ENCODE peak calls at places on chromosomes 12 and 14, in five cellular contexts. G is K562, B is H1, X is GM12878, C is SK-N-SH. A is an unnamed sample.

GRCh38 chr14:32724864-32725550 is 213.7 kb upstream of the NPAS3 start:
- DNase-seq in B (no peak), G (no peak), X (no peak), C (no peak), A (no peak)

GRCh38 chr14:29463727-29464370 is 463.8 kb downstream of the PRKD1 start:
- DNase-seq in G (no peak), X (no peak), B (no peak), C (no peak), A (no peak)

GRCh38 chr12:52147367-52147972 is 44.3 kb downstream of the KRT80 start:
- DNase-seq in G (peak; percentile 77), B (no peak), X (no peak), C (peak; percentile 58), A (peak; percentile 87)

GRCh38 chr12:53055471-53056266 is 5.8 kb downstream of the TNS2 start:
- DNase-seq in X (no peak), G (no peak), B (no peak), C (no peak), A (no peak)

GRCh38 chr12:102971227-102971626 is 13.8 kb downstream of the ASCL1 start:
- DNase-seq in X (no peak), B (no peak), C (no peak), G (no peak), A (no peak)

GRCh38 chr12:51382173-51382572 is 9.0 kb downstream of the GALNT6 start:
- DNase-seq in G (no peak), X (no peak), B (no peak), C (no peak), A (no peak)

GRCh38 chr12:60212159-60213000 is 616.6 kb downstream of the SLC16A7 start:
- DNase-seq in G (no peak), C (no peak), X (no peak), B (no peak), A (no peak)

GRCh38 chr12:119565404-119565803 is 28.2 kb upstream of the TMEM233 start:
- DNase-seq in G (no peak), B (no peak), C (no peak), X (no peak), A (peak; percentile 15)

GRCh38 chr12:67069451-67070306 is 199.5 kb upstream of the CAND1 start:
- DNase-seq in B (peak; percentile 79), X (no peak), G (peak; percentile 7), C (peak; percentile 64), A (peak; percentile 74)

GRCh38 chr12:15757553-15758255 is 31.5 kb downstream of the EPS8 start:
- DNase-seq in B (no peak), G (no peak), C (no peak), X (no peak), A (no peak)

GRCh38 chr12:89450922-89451321 is 73.7 kb downstream of the GALNT4 start:
- DNase-seq in C (no peak), G (no peak), X (no peak), B (no peak), A (no peak)

GRCh38 chr12:26092706-26093105 is 32.1 kb downstream of the BHLHE41 start:
- DNase-seq in C (no peak), X (no peak), B (no peak), G (no peak), A (no peak)

GRCh38 chr12:108914031-108914630 is 34.2 kb downstream of the DAO start:
- DNase-seq in G (no peak), B (no peak), C (no peak), X (no peak), A (no peak)

GRCh38 chr12:48356041-48356768 is 5.5 kb upstream of the ZNF641 start:
- DNase-seq in C (no peak), B (no peak), X (no peak), G (no peak), A (no peak)

GRCh38 chr12:128961308-128961923 is 108.1 kb downstream of the GLT1D1 start:
- DNase-seq in X (no peak), G (no peak), C (no peak), B (no peak), A (no peak)

GRCh38 chr14:101249676-101250036 is 311.6 kb upstream of the DIO3 start:
- DNase-seq in G (no peak), C (peak; percentile 17), X (no peak), B (no peak), A (no peak)

GRCh38 chr12:27969011-27969900 is 3.3 kb downstream of the PTHLH start:
- DNase-seq in X (no peak), B (peak; percentile 69), G (no peak), C (peak; percentile 76), A (no peak)

GRCh38 chr14:50744242-50744641 is 76.1 kb upstream of the SAV1 start:
- DNase-seq in G (no peak), B (no peak), X (no peak), C (no peak), A (no peak)

GRCh38 chr14:50739186-50739585 is 71.1 kb upstream of the SAV1 start:
- DNase-seq in C (no peak), G (no peak), X (no peak), B (no peak), A (no peak)

GRCh38 chr14:50745401-50746058 is 77.4 kb upstream of the SAV1 start:
- DNase-seq in G (no peak), C (no peak), B (no peak), X (no peak), A (no peak)

GRCh38 chr14:50740858-50741257 is 72.8 kb upstream of the SAV1 start:
- DNase-seq in X (no peak), B (no peak), C (no peak), G (no peak), A (no peak)

GRCh38 chr14:50741571-50741970 is 73.5 kb upstream of the SAV1 start:
- DNase-seq in B (no peak), C (no peak), X (no peak), G (no peak), A (peak; percentile 74)
- TF ChIP-seq JUND in B (no peak), C (peak; percentile 21), X (no peak), G (no peak), A (no peak)

GRCh38 chr14:71593966-71594365 is 338.3 kb upstream of the RGS6 start:
- DNase-seq in C (no peak), B (no peak), G (no peak), X (no peak), A (no peak)

GRCh38 chr14:71592361-71592760 is 339.9 kb upstream of the RGS6 start:
- DNase-seq in X (no peak), G (no peak), C (no peak), B (no peak), A (no peak)

GRCh38 chr14:71595441-71595840 is 336.8 kb upstream of the RGS6 start:
- DNase-seq in B (no peak), G (no peak), C (peak; percentile 55), X (no peak), A (no peak)

GRCh38 chr14:71597289-71597920 is 334.8 kb upstream of the RGS6 start:
- DNase-seq in C (no peak), B (no peak), X (no peak), G (no peak), A (no peak)

DNA sequence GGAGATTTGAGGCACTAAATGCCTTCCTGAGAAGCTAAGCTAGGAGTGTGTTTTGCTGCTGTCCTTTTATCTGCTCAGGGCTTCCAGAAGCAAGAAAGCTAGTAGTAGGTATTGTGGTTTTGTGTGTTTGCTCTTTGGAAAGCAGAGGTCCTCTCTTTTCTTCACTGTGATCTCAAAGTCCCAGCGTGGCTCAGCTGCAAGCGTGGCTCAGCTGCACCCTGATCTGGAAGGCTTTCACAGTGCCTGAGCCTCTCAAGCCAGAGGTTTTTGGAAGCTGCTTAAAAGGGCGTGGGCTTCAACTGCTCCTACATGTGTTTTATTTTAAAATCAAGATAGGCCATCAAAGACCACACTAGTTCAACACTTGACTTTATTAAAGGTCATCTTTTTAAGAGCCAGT is 337.4 kb upstream of the RGS6 start:
- DNase-seq in G (no peak), X (no peak), C (no peak), B (no peak), A (no peak)
- TF ChIP-seq JUND in G (no peak), X (no peak), C (no peak), B (no peak), A (no peak)

DNA sequence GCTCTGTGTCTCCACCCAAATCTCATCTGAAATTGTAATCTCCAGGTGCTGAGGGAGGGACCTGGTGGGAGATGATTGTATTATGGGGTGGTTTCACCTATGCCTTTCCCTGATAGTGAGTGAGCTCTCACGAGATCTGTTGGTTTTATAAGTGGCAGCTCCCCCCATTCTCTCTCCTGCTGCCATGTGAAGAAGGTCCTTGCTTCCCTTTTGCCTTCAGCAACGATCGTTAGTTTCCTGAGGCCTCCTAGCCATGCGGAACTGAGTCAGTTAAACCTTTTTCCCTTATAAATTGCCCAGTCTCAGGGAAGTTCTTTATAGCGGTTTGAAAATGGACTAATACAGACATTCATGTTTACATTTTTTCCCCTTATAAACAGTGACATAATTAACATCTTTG is 36.1 kb downstream of the PELI2 start:
- DNase-seq in G (no peak), B (no peak), C (no peak), X (no peak), A (no peak)
- TF ChIP-seq JUND in G (no peak), B (no peak), C (no peak), X (no peak), A (no peak)

GRCh38 chr14:31421200-31421599 is 850 bp upstream of the HEATR5A start:
- DNase-seq in B (no peak), X (no peak), G (no peak), C (no peak), A (no peak)

GRCh38 chr14:31419179-31420012 is 954 bp downstream of the HEATR5A start:
- DNase-seq in C (no peak), X (no peak), G (no peak), B (no peak), A (no peak)

GRCh38 chr14:31420013-31420318 is 384 bp downstream of the HEATR5A start:
- DNase-seq in C (peak; percentile 75), X (no peak), B (peak; percentile 81), G (peak; percentile 59), A (peak; percentile 77)

GRCh38 chr14:31418440-31418839 is 1.9 kb downstream of the HEATR5A start:
- DNase-seq in G (no peak), X (no peak), C (no peak), B (no peak), A (no peak)

DNA sequence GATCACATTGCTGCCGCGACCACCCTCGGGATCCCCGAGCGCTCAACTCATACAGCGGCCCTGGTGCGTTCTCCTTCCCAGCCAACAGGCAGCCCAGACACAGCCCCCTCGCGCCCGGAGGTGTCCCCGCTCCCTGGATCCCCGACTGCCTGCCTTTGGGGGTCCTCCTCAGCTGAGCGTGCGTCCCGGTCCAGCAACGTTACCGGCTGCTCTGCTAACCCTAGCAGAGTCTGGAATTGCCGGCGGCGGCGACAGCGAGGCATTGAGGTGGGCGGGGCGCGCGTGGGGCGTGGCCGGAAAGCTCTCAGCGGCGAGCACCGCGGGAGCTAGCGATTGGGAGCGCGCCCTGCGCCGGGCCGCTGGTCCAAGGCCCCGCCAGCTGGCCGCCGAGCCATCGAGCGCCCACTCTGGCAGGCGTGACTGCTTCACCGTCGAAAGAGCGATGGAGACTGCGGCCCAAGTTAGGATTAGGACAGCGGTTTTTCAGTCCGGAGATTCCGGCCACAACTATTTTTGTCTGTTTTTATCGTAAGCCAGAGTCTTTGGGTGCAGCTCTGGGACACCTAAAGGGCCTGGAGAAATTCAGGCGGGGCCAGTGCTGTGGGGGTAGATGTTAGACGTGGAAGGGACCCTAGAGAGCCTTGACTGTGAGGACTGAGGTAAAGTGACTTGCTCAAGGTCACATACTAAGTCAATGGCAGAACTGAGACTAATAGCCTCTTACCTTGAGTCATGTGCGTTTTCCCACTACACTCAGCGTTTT is at the start of gene HEATR5A:
- DNase-seq in X (peak; percentile 69), B (peak; percentile 96), C (peak; percentile 95), G (peak; percentile 87), A (peak; percentile 97)
- TF ChIP-seq JUND in X (no peak), B (no peak), C (no peak), G (peak; percentile 48), A (no peak)

A was measured in T47D.